ENCODE peak calls at places on chromosomes 12 and 14, in seven cellular contexts. S is SK-N-SH, T is K562, C is HepG2, K is GM12878, G is HCT116, F is H1. Y is an unnamed sample.

GRCh38 chr12:127416796-127417195 is 850.2 kb upstream of the TMEM132C start:
- DNase-seq in S (no peak), T (no peak), C (no peak), K (no peak), G (no peak), F (no peak), Y (no peak)

GRCh38 chr14:104299993-104300761 is 161.8 kb downstream of the KIF26A start:
- DNase-seq in S (peak; percentile 68), T (no peak), C (no peak), K (no peak), G (no peak), F (no peak), Y (no peak)

GRCh38 chr14:85333313-85333712 is 196.6 kb upstream of the FLRT2 start:
- DNase-seq in S (no peak), T (no peak), C (no peak), K (no peak), G (no peak), F (no peak), Y (no peak)

GRCh38 chr12:124861898-124862676 is 1.6 kb downstream of the SCARB1 start:
- DNase-seq in S (no peak), T (no peak), C (no peak), K (peak; percentile 24), G (no peak), F (no peak), Y (no peak)

GRCh38 chr14:58884442-58884841 is 246.7 kb downstream of the DACT1 start:
- DNase-seq in S (no peak), T (no peak), C (peak; percentile 3), K (no peak), G (no peak), F (no peak), Y (no peak)

GRCh38 chr14:61179061-61179675 is 102.0 kb downstream of the TMEM30B start:
- DNase-seq in S (no peak), T (no peak), C (peak; percentile 59), K (no peak), G (peak; percentile 31), F (no peak), Y (no peak)

GRCh38 chr12:96033549-96034389 is 1.6 kb downstream of the LTA4H start:
- DNase-seq in S (no peak), T (no peak), C (no peak), K (no peak), G (no peak), F (no peak), Y (no peak)

GRCh38 chr12:109139791-109140190 is 23.4 kb downstream of the ACACB start:
- DNase-seq in S (no peak), T (no peak), C (no peak), K (no peak), G (no peak), F (no peak), Y (no peak)

GRCh38 chr12:129075451-129076208 is 222.4 kb downstream of the GLT1D1 start:
- DNase-seq in S (no peak), T (no peak), C (no peak), K (no peak), G (no peak), F (no peak), Y (no peak)

GRCh38 chr14:60968671-60969070 is 12.2 kb downstream of the TRMT5 start:
- DNase-seq in S (no peak), T (no peak), C (no peak), K (no peak), G (no peak), F (no peak), Y (no peak)

GRCh38 chr14:28879571-28879970 is 113.0 kb downstream of the FOXG1 start:
- DNase-seq in S (no peak), T (no peak), C (no peak), K (no peak), G (no peak), F (no peak), Y (no peak)

GRCh38 chr14:102183922-102184677 is 44.4 kb downstream of the WDR20 start:
- DNase-seq in S (no peak), T (no peak), C (no peak), K (no peak), G (no peak), F (no peak), Y (no peak)

GRCh38 chr12:45775465-45775864 is 46.0 kb downstream of the ARID2 start:
- DNase-seq in S (no peak), T (no peak), C (no peak), K (no peak), G (no peak), F (no peak), Y (no peak)

GRCh38 chr12:120820885-120821510 is 83.2 kb downstream of the SPPL3 start:
- DNase-seq in S (no peak), T (no peak), C (no peak), K (no peak), G (no peak), F (no peak), Y (no peak)

GRCh38 chr12:55965240-55965639 is 602 bp downstream of the PMEL start:
- DNase-seq in S (no peak), T (no peak), C (no peak), K (no peak), G (no peak), F (no peak), Y (no peak)

GRCh38 chr14:21056520-21057163 is 980 bp upstream of the RNASE8 start:
- DNase-seq in S (no peak), T (no peak), C (no peak), K (no peak), G (no peak), F (no peak), Y (no peak)

GRCh38 chr14:25436906-25437305 is 387.0 kb upstream of the STXBP6 start:
- DNase-seq in S (no peak), T (no peak), C (no peak), K (no peak), G (no peak), F (no peak), Y (no peak)

GRCh38 chr12:53643232-53643992 is 17.2 kb upstream of the ATF7 start:
- DNase-seq in S (no peak), T (no peak), C (no peak), K (no peak), G (no peak), F (no peak), Y (no peak)
- TF ChIP-seq JUND in S (no peak), T (no peak), C (no peak), K (no peak), G (no peak), F (no peak), Y (no peak)

GRCh38 chr12:67813509-67813908 is 165.0 kb downstream of the DYRK2 start:
- DNase-seq in S (no peak), T (no peak), C (no peak), K (no peak), G (no peak), F (no peak), Y (no peak)

GRCh38 chr12:67810166-67810565 is 161.6 kb downstream of the DYRK2 start:
- DNase-seq in S (no peak), T (no peak), C (no peak), K (no peak), G (no peak), F (no peak), Y (no peak)

GRCh38 chr12:67807808-67808207 is 159.3 kb downstream of the DYRK2 start:
- DNase-seq in S (no peak), T (no peak), C (no peak), K (no peak), G (no peak), F (no peak), Y (no peak)

GRCh38 chr12:67816269-67816668 is 167.7 kb downstream of the DYRK2 start:
- DNase-seq in S (no peak), T (no peak), C (no peak), K (no peak), G (no peak), F (no peak), Y (no peak)

DNA sequence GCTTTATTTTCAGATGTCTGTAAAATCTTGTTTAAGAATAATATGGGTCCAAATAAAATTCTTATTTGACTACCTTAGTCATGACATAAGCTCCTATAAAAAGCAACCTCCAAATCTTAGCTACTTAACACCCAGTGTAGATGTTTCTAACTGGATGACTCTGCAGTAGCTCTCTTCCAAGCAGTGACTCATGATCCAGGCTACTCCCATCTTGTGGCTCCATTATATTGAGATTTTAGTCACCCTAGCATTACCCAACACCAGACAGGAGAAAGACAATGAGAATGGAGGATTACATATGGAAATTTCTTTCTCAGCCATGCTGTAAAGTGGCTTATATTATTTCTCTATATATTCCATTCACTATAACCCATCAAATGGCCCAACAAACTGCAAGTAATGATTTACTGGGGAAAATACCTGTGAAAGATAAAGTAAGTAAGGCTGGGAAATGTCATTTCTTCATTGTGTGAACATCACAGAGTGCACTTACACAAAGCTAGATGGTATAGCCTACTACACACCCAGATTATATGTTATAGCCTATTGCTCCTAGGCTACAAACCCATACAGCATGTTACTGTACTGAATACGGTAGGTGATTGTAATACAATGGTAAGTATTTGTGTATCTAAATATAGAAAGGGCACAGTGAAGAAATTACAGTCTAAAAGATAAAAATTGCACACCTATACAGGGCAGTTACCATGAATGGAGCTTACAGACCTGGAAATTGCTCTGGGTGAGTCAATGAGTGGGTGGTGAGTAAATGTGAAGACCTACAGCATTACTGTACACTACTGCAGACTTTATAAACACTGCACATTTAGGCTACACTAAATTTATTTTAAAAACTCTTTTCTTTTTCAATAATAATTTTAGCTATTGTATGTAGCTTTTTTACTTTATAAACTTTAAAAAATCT is 163.2 kb downstream of the DYRK2 start:
- DNase-seq in S (no peak), T (no peak), C (no peak), K (no peak), G (no peak), F (no peak), Y (no peak)
- TF ChIP-seq JUND in S (no peak), T (no peak), C (no peak), K (no peak), G (no peak), F (no peak), Y (no peak)

DNA sequence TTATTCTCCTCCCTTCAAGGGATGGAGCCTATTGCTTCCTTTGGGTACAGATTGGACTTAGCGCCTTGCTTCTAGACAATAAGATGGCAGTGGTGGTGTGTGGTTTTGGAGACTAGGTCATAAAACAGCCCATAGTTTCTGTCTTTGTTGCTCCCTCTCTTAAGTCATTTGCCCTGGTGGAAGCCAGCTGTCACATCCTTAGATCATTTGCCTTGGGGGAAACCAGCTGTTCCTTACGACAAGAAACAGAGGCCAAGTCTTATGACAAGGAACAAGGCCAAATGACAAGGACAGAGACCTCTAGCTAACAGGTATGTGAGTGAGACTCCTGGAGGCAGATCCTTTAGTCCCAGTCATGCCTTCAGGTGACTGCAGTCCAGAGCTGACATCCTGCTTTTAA is 9.2 kb upstream of the PALS1 start:
- DNase-seq in S (peak; percentile 34), T (no peak), C (no peak), K (no peak), G (no peak), F (no peak), Y (peak; percentile 30)
- TF ChIP-seq JUND in S (no peak), T (no peak), C (no peak), K (no peak), G (no peak), F (no peak), Y (no peak)

DNA sequence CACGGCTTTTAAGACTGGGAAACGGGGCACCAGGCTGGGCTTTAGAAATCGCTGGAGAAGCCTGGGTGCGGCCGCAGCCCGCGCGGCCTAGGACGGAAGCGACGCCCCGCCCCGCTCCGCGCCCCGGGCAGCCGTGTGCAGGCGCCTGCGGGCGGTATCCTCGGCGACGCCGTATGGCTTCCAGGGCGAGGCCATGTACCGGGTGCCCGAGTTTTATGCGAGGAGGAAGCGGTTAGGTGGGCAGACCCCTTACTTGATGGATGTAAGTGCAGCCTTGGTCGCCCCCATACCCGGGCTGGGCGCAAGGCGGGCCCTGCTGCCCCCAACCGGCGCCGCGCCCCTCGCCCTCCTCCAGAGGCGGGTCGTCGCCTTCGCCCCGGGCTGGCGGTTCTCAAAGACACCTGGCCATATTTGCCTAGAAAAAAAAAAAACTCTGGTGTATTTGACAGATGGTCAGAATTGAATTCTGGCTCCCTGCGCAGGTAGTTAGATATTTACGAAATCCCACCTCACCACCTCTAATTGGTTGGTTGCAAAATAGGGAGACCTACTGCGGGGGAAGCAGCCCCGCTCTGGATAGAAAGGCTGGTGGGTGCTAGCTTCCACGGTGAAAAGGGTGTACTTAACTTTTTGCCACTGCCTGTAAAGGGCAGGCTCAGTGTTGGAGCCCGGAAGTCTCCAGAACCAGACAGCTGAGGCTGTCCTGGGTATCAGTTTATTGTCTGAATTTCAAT is at the start of gene PPP1R36:
- DNase-seq in S (peak; percentile 71), T (no peak), C (no peak), K (no peak), G (no peak), F (no peak), Y (no peak)
- TF ChIP-seq JUND in S (no peak), T (no peak), C (no peak), K (no peak), G (no peak), F (no peak), Y (no peak)

Y was measured in T47D.